ENCODE peak calls at places on chromosomes 1 and 21, in seven cellular contexts. I is activated T-helper 9 cell treated with anti-CD3 and anti-CD28 coated beads, Interleukin-2, amount 50 U/mL, for 16 hours; Z is lower lobe of right lung; E is ELR; D is RKO; A is cardiac fibroblast; M is RPMI8226. O is an unnamed sample.

GRCh38 chr1:221672160-221672762 is 69.6 kb downstream of the DUSP10 start:
- DNase-seq in M (no peak), D (no peak), A (peak; percentile 56), E (peak; percentile 78), I (no peak), Z (no peak), O (no peak)

GRCh38 chr21:42983102-42983501 is 8.7 kb downstream of the PKNOX1 start:
- DNase-seq in A (no peak), E (no peak), Z (no peak), D (no peak), M (no peak), I (no peak), O (no peak)

GRCh38 chr1:206479164-206480125 is 9.2 kb downstream of the IKBKE start:
- DNase-seq in E (peak; percentile 86), M (peak; percentile 79), Z (peak; percentile 75), I (peak; percentile 49), D (peak; percentile 66), A (peak; percentile 87), O (peak; percentile 81)

GRCh38 chr1:170445096-170445495 is 86.9 kb upstream of the GORAB start:
- DNase-seq in A (peak; percentile 78), D (peak; percentile 27), I (no peak), E (peak; percentile 71), M (no peak), Z (no peak), O (no peak)

GRCh38 chr1:24426738-24427468 is 11.3 kb downstream of the NIPAL3 start:
- DNase-seq in D (no peak), I (no peak), Z (no peak), M (no peak), A (no peak), E (no peak), O (no peak)

GRCh38 chr1:59505596-59506028 is 208.7 kb downstream of the FGGY start:
- DNase-seq in D (no peak), E (no peak), M (no peak), I (no peak), Z (no peak), A (no peak), O (no peak)

GRCh38 chr21:42630626-42631025 is 22.8 kb upstream of the PDE9A start:
- DNase-seq in Z (peak; percentile 21), I (no peak), M (no peak), D (no peak), A (no peak), E (no peak), O (no peak)

GRCh38 chr1:219331424-219331823 is 157.7 kb downstream of the LYPLAL1 start:
- DNase-seq in D (no peak), E (no peak), Z (no peak), M (no peak), A (no peak), I (no peak), O (no peak)

GRCh38 chr1:3490046-3490745 is 35.7 kb downstream of the ARHGEF16 start:
- DNase-seq in A (no peak), Z (no peak), I (no peak), E (no peak), D (no peak), M (no peak), O (no peak)

GRCh38 chr21:42571391-42572150 is 57.9 kb downstream of the SLC37A1 start:
- DNase-seq in A (no peak), Z (peak; percentile 38), D (no peak), M (no peak), I (no peak), E (no peak), O (no peak)

GRCh38 chr21:36839123-36839522 is 127.3 kb downstream of the HLCS start:
- DNase-seq in D (no peak), E (peak; percentile 40), Z (no peak), I (no peak), M (peak; percentile 88), A (peak; percentile 22), O (no peak)

GRCh38 chr1:23646086-23646485 is 45.5 kb upstream of the RPL11 start:
- DNase-seq in M (no peak), D (no peak), Z (no peak), I (no peak), E (no peak), A (no peak), O (no peak)

GRCh38 chr1:161021168-161021958 is 411 bp upstream of the F11R start:
- DNase-seq in M (peak; percentile 99), E (peak; percentile 55), Z (peak; percentile 97), D (peak; percentile 42), I (peak; percentile 77), A (peak; percentile 64), O (peak; percentile 94)

GRCh38 chr1:246308533-246309075 is 198.5 kb downstream of the SMYD3 start:
- DNase-seq in M (no peak), E (no peak), D (no peak), A (no peak), Z (no peak), I (no peak), O (no peak)

O was measured in HuH-7.5.